ENCODE peak calls at places on chromosomes 6 and 20, in seven cellular contexts. H is sciatic nerve; V is activated CD8-positive, alpha-beta T cell treated with anti-CD3 and anti-CD28 coated beads, Interleukin-2, amount 10 ng/mL, durations not matched to agents 7 days and 5 days; G is esophagus mucosa; S is PC-3; W is upper lobe of right lung; O is stimulated activated memory B cell treated with anti-CD40 and anti-IgM and Interleukin-4, amounts not matched to agents 10 μg/mL and 1 μg/mL and 100 μg/mL, for 72 hours. I is an unnamed sample.

GRCh38 chr6:116127771-116128493 is 2.0 kb upstream of the COL10A1 start:
- ATAC-seq in G (no peak), W (no peak), V (no peak), H (no peak), O (no peak), S (peak), I (no peak)

GRCh38 chr6:37784585-37784967 is 35.0 kb upstream of the ZFAND3 start:
- ATAC-seq in V (no peak), S (no peak), H (peak), G (no peak), O (no peak), W (no peak), I (no peak)

GRCh38 chr20:9409352-9409751 is 105.0 kb upstream of the LAMP5 start:
- ATAC-seq in W (no peak), G (no peak), O (no peak), S (peak), V (no peak), H (no peak), I (no peak)

GRCh38 chr20:1786496-1786895 is 108.7 kb upstream of the SIRPA start:
- ATAC-seq in O (no peak), W (no peak), S (no peak), G (no peak), H (no peak), V (no peak), I (no peak)

GRCh38 chr6:144340541-144341371 is 55.6 kb downstream of the UTRN start:
- ATAC-seq in S (peak), O (no peak), H (peak), V (no peak), G (no peak), W (no peak), I (no peak)

GRCh38 chr20:62336775-62337557 is 30.1 kb downstream of the LAMA5 start:
- ATAC-seq in S (no peak), G (no peak), V (no peak), H (no peak), W (no peak), O (no peak), I (no peak)

GRCh38 chr6:89562114-89562815 is 76.3 kb downstream of the LYRM2 start:
- ATAC-seq in H (peak), O (no peak), S (no peak), G (no peak), W (peak), V (no peak), I (peak)

GRCh38 chr6:12311106-12311505 is 20.9 kb downstream of the EDN1 start:
- ATAC-seq in W (peak), V (no peak), O (no peak), G (no peak), H (no peak), S (peak), I (no peak)

GRCh38 chr6:132188865-132189264 is 212.4 kb downstream of the MOXD1 start:
- ATAC-seq in V (no peak), W (peak), O (no peak), G (no peak), H (no peak), S (peak), I (no peak)

GRCh38 chr6:7617954-7618764 is 28.2 kb downstream of the SNRNP48 start:
- ATAC-seq in O (peak), G (peak), S (peak), V (peak), W (peak), H (peak), I (peak)

GRCh38 chr20:23159256-23159922 is 73.3 kb upstream of the CD93 start:
- ATAC-seq in S (no peak), W (peak), O (no peak), G (no peak), H (peak), V (no peak), I (no peak)

GRCh38 chr6:115613488-115613887 is 447.2 kb downstream of the FRK start:
- ATAC-seq in V (no peak), S (no peak), W (no peak), G (no peak), O (no peak), H (peak), I (peak)

GRCh38 chr6:127298475-127298874 is 31.8 kb downstream of the RNF146 start:
- ATAC-seq in S (no peak), O (no peak), W (no peak), H (no peak), V (no peak), G (peak), I (no peak)

GRCh38 chr6:118398066-118398465 is 150.0 kb upstream of the PLN start:
- ATAC-seq in W (no peak), V (no peak), S (no peak), O (no peak), G (no peak), H (no peak), I (no peak)

GRCh38 chr6:110476046-110476849 is at the start of gene SLC22A16:
- ATAC-seq in H (peak), O (peak), W (peak), G (peak), S (no peak), V (peak), I (peak)

GRCh38 chr6:143739341-143739851 is 61.6 kb downstream of the PHACTR2 start:
- ATAC-seq in G (no peak), O (no peak), W (no peak), V (no peak), H (no peak), S (no peak), I (no peak)

GRCh38 chr6:134826889-134827737 is 122.8 kb downstream of the ALDH8A1 start:
- ATAC-seq in G (peak), V (no peak), O (no peak), W (peak), H (peak), S (no peak), I (peak)

GRCh38 chr20:23083553-23084220 is 2.4 kb downstream of the CD93 start:
- ATAC-seq in V (no peak), G (no peak), W (no peak), H (no peak), O (no peak), S (no peak), I (no peak)

GRCh38 chr6:1049900-1050299 is 262.0 kb upstream of the FOXQ1 start:
- ATAC-seq in H (no peak), G (peak), V (no peak), S (no peak), O (no peak), W (no peak), I (no peak)

GRCh38 chr6:154111025-154111424 is 72.0 kb downstream of the OPRM1 start:
- ATAC-seq in O (no peak), G (no peak), W (no peak), S (no peak), H (no peak), V (no peak), I (no peak)